ENCODE peak calls at places on chromosome 14, in eight cellular contexts. C is fibroblast of the aortic adventitia, I is neural progenitor cell, D is stomach, R is right lobe of liver, P is RWPE2, X is HCT116, U is AG04450. S is an unnamed sample.

GRCh38 chr14:91175296-91175695 is 61.4 kb downstream of the DGLUCY start:
- DNase-seq in X (no peak), U (no peak), P (no peak), I (no peak), R (no peak), C (no peak), D (no peak), S (no peak)

GRCh38 chr14:73634333-73634833 is 10.4 kb upstream of the DNAL1 start:
- DNase-seq in R (no peak), X (no peak), P (no peak), I (peak; percentile 82), D (peak; percentile 51), C (no peak), U (no peak), S (peak; percentile 55)

GRCh38 chr14:39372656-39373055 is 59.6 kb downstream of the FBXO33 start:
- DNase-seq in P (no peak), R (no peak), U (no peak), I (no peak), D (no peak), C (peak; percentile 57), X (no peak), S (no peak)

GRCh38 chr14:53630336-53630735 is 326.3 kb downstream of the BMP4 start:
- DNase-seq in D (no peak), R (no peak), X (no peak), I (no peak), C (no peak), P (no peak), U (no peak), S (no peak)

GRCh38 chr14:103692871-103693270 is 22.4 kb downstream of the XRCC3 start:
- DNase-seq in C (no peak), U (no peak), P (no peak), I (no peak), D (no peak), R (no peak), X (no peak), S (peak; percentile 10)

GRCh38 chr14:52067873-52068740 is 752 bp downstream of the NID2 start:
- DNase-seq in P (no peak), U (no peak), X (no peak), C (peak; percentile 56), R (no peak), I (peak; percentile 65), D (no peak), S (peak; percentile 36)

GRCh38 chr14:53526190-53526589 is 373.1 kb upstream of the DDHD1 start:
- DNase-seq in C (no peak), X (no peak), P (no peak), I (no peak), U (no peak), R (no peak), D (no peak), S (no peak)

GRCh38 chr14:74550071-74550470 is 56.5 kb downstream of the ISCA2 start:
- DNase-seq in P (peak; percentile 53), I (no peak), X (no peak), C (no peak), R (peak; percentile 25), D (no peak), U (no peak), S (no peak)

GRCh38 chr14:34837801-34838322 is 37.3 kb downstream of the BAZ1A start:
- DNase-seq in D (no peak), P (no peak), R (no peak), X (no peak), U (no peak), I (no peak), C (no peak), S (no peak)

GRCh38 chr14:65728604-65729003 is 316.1 kb downstream of the FUT8 start:
- DNase-seq in I (no peak), X (no peak), D (no peak), U (no peak), P (no peak), R (no peak), C (no peak), S (no peak)

GRCh38 chr14:74302634-74303569 is at the start of gene ABCD4:
- DNase-seq in C (peak; percentile 91), R (peak; percentile 97), X (peak; percentile 89), U (peak; percentile 65), D (peak; percentile 94), I (peak; percentile 96), P (peak; percentile 96), S (peak; percentile 96)

GRCh38 chr14:103315368-103315911 is 18.6 kb upstream of the EIF5 start:
- DNase-seq in D (no peak), C (peak; percentile 57), U (peak; percentile 30), R (peak; percentile 90), I (no peak), P (peak; percentile 66), X (no peak), S (no peak)

DNA sequence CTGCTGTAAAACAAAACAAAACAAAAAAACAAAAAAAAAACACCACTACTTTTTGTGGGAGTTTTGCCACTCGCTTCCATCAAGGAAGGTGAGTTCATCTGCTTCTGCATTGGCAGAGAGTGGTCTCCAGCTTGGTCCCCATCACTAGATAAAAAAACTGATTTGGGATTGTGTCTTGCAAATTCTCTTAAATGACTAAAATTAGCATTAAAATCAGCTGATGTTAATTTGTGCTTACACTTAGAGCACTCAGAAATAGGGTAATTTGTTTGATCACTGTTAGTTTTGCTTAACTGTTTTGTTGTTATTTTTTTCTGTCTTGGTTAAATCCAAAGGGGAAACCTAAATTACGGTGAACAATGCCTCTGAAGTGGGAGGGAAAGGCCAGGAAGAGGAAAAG is 1048.0 kb downstream of the LRFN5 start:
- DNase-seq in C (no peak), R (no peak), P (no peak), I (no peak), U (no peak), X (no peak), D (no peak), S (no peak)
- H3K4me3 ChIP-seq in C (no peak overlapping the region), R (no peak overlapping the region), P (no peak overlapping the region), I (no peak overlapping the region), U (no peak overlapping the region), X (no peak overlapping the region), D (no peak overlapping the region), S (no peak overlapping the region)

DNA sequence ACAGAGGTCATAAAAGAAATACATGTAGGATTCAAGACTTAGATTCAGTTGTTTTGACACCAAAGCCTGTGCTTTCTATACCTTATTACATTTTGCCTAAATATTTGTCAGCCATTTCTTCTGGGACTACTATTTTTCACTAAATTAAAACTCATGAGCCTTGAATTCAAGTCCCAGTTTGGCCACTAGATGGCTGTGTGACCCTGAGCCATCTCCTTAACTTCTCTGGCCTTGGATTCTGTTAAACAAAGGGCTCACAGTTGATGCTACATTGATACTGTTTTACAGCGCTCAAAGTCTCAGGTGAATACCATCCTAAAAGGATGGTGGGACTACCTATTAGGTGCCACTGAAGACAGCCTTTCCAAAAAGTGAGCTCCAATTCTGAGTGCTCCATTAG is 39.6 kb upstream of the CCDC198 start:
- DNase-seq in X (peak; percentile 22), D (no peak), I (peak; percentile 61), C (peak; percentile 42), R (no peak), U (no peak), P (no peak), S (no peak)
- TF ChIP-seq CTCF in X (peak; percentile 31), D (peak; percentile 13), I (peak; percentile 69), C (peak; percentile 52), R (peak; percentile 52), U (peak; percentile 28), P (peak; percentile 65), S (no peak)

GRCh38 chr14:67270354-67270753 is 29.1 kb downstream of the PALS1 start:
- DNase-seq in C (no peak), I (no peak), U (no peak), X (no peak), R (no peak), P (no peak), D (no peak), S (no peak)

GRCh38 chr14:67268456-67269115 is 27.4 kb downstream of the PALS1 start:
- DNase-seq in X (no peak), D (no peak), R (no peak), I (peak; percentile 83), C (no peak), U (no peak), P (no peak), S (no peak)

GRCh38 chr14:67267929-67268328 is 26.7 kb downstream of the PALS1 start:
- DNase-seq in I (no peak), D (no peak), R (no peak), P (no peak), X (no peak), C (no peak), U (no peak), S (no peak)

GRCh38 chr14:67270933-67271332 is 29.7 kb downstream of the PALS1 start:
- DNase-seq in X (no peak), D (no peak), I (no peak), R (no peak), C (no peak), U (no peak), P (no peak), S (no peak)

GRCh38 chr14:67269338-67270060 is 28.3 kb downstream of the PALS1 start:
- DNase-seq in P (no peak), I (peak; percentile 62), U (peak; percentile 60), C (peak; percentile 87), D (no peak), X (no peak), R (no peak), S (no peak)
- H3K4me3 ChIP-seq in P (no peak overlapping the region), I (peak overlapping the region; percentile 30), U (peak overlapping the region; percentile 42), C (peak overlapping the region; percentile 49), D (no peak overlapping the region), X (no peak overlapping the region), R (no peak overlapping the region), S (no peak overlapping the region)

GRCh38 chr14:59428581-59429012 is 36.6 kb downstream of the GPR135 start:
- DNase-seq in R (no peak), I (no peak), X (no peak), P (no peak), D (no peak), C (peak; percentile 82), U (peak; percentile 32), S (no peak)

GRCh38 chr14:59424707-59425106 is 40.5 kb downstream of the GPR135 start:
- DNase-seq in I (peak; percentile 7), P (no peak), C (no peak), D (no peak), X (no peak), U (no peak), R (no peak), S (no peak)

GRCh38 chr14:59422069-59422881 is 42.9 kb downstream of the GPR135 start:
- DNase-seq in X (no peak), P (no peak), I (peak; percentile 19), U (no peak), C (peak; percentile 76), R (no peak), D (no peak), S (no peak)

GRCh38 chr14:59427653-59428578 is 37.3 kb downstream of the GPR135 start:
- DNase-seq in U (no peak), P (no peak), D (no peak), R (peak; percentile 54), X (no peak), I (no peak), C (peak; percentile 75), S (no peak)

DNA sequence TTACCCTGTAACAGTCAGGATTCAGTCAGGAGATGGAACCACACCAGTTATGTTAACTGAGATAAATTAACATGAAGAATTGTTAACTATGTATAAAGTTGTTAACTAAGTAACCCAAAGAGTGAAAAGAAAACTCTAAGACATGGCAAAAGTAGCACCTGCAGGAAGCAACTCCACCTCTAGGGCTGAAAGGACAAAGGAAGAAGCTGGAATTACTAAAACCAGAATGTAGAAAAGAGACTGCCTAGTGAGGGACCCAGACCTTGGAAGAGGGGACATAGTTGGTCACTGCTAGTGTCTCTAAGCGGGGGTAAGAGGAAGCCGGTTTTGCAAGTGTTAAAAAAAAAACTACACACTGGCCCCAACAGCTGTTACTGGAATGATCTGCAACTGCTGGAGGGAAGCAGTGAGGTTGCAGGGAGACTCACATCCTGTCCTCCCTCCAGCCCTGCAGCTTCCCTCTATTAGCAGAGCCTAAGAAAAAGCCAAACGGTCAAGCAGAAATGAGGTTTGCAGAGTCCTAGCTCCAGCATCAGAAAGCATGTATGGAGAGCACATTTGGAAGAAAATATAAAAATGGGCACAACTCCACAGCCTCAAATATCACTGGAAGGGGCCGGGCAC is 39.7 kb downstream of the GPR135 start:
- DNase-seq in I (no peak), C (peak; percentile 48), D (no peak), P (no peak), R (no peak), X (no peak), U (peak; percentile 8), S (no peak)
- TF ChIP-seq CTCF in I (no peak), C (peak; percentile 44), D (no peak), P (no peak), R (no peak), X (no peak), U (peak; percentile 31), S (no peak)

S was measured in transverse colon.